ENCODE peak calls at places on chromosomes 12 and 14, in four cellular contexts. One of them, this sample, is unnamed.

GRCh38 chr14:51638071-51638944 is 13.4 kb upstream of the FRMD6 start:
- DNase-seq in AG04450: no peak
- DNase-seq in SK-N-SH: no peak
- DNase-seq in GM20000: no peak
- DNase-seq in this sample: no peak

GRCh38 chr12:73726881-73727280 is 810.8 kb upstream of the ATXN7L3B start:
- DNase-seq in AG04450: no peak
- DNase-seq in GM20000: no peak
- DNase-seq in SK-N-SH: no peak
- DNase-seq in this sample: no peak

GRCh38 chr12:75837700-75838099 is 193.9 kb downstream of the PHLDA1 start:
- DNase-seq in SK-N-SH: peak
- DNase-seq in GM20000: no peak
- DNase-seq in AG04450: no peak
- DNase-seq in this sample: no peak

GRCh38 chr12:92208613-92209121 is 63.0 kb upstream of the BTG1 start:
- DNase-seq in GM20000: peak
- DNase-seq in SK-N-SH: no peak
- DNase-seq in AG04450: no peak
- DNase-seq in this sample: no peak

GRCh38 chr14:60651936-60652673 is 2.8 kb upstream of the SIX1 start:
- DNase-seq in AG04450: no peak
- DNase-seq in GM20000: peak
- DNase-seq in SK-N-SH: peak
- DNase-seq in this sample: no peak

GRCh38 chr12:98578821-98579220 is 14.7 kb upstream of the SLC25A3 start:
- DNase-seq in GM20000: no peak
- DNase-seq in SK-N-SH: no peak
- DNase-seq in AG04450: no peak
- DNase-seq in this sample: no peak

GRCh38 chr12:44546037-44546436 is 330.1 kb downstream of the NELL2 start:
- DNase-seq in SK-N-SH: no peak
- DNase-seq in AG04450: no peak
- DNase-seq in GM20000: no peak
- DNase-seq in this sample: no peak

GRCh38 chr12:619346-619745 is 43.9 kb downstream of the NINJ2 start:
- DNase-seq in AG04450: no peak
- DNase-seq in SK-N-SH: no peak
- DNase-seq in GM20000: no peak
- DNase-seq in this sample: no peak

GRCh38 chr12:121805171-121805687 is 1.4 kb downstream of the SETD1B start:
- DNase-seq in SK-N-SH: peak
- DNase-seq in GM20000: no peak
- DNase-seq in AG04450: no peak
- DNase-seq in this sample: no peak

GRCh38 chr12:27398466-27398865 is 48.1 kb upstream of the SMCO2 start:
- DNase-seq in AG04450: no peak
- DNase-seq in GM20000: no peak
- DNase-seq in SK-N-SH: no peak
- DNase-seq in this sample: no peak

GRCh38 chr12:2211119-2211518 is 158.3 kb downstream of the CACNA1C start:
- DNase-seq in AG04450: no peak
- DNase-seq in GM20000: no peak
- DNase-seq in SK-N-SH: no peak
- DNase-seq in this sample: no peak

GRCh38 chr14:68014771-68015170 is 195.2 kb downstream of the RAD51B start:
- DNase-seq in SK-N-SH: no peak
- DNase-seq in GM20000: no peak
- DNase-seq in AG04450: no peak
- DNase-seq in this sample: no peak

GRCh38 chr12:123712780-123713319 is 697 bp downstream of the ATP6V0A2 start:
- DNase-seq in SK-N-SH: no peak
- DNase-seq in GM20000: no peak
- DNase-seq in AG04450: no peak
- DNase-seq in this sample: no peak

GRCh38 chr14:51823706-51824105 is 36.7 kb upstream of the GNG2 start:
- DNase-seq in AG04450: no peak
- DNase-seq in SK-N-SH: no peak
- DNase-seq in GM20000: no peak
- DNase-seq in this sample: no peak

GRCh38 chr12:73798523-73798922 is 739.1 kb upstream of the ATXN7L3B start:
- DNase-seq in AG04450: no peak
- DNase-seq in SK-N-SH: no peak
- DNase-seq in GM20000: no peak
- DNase-seq in this sample: no peak

GRCh38 chr12:121465921-121466799 is 66.2 kb downstream of the RNF34 start:
- DNase-seq in SK-N-SH: peak
- DNase-seq in AG04450: no peak
- DNase-seq in GM20000: peak
- DNase-seq in this sample: no peak

GRCh38 chr12:32233568-32233967 is 126.9 kb downstream of the BICD1 start:
- DNase-seq in GM20000: no peak
- DNase-seq in SK-N-SH: no peak
- DNase-seq in AG04450: no peak
- DNase-seq in this sample: no peak

GRCh38 chr14:50402965-50403364 is 6.3 kb upstream of the CDKL1 start:
- DNase-seq in GM20000: no peak
- DNase-seq in SK-N-SH: no peak
- DNase-seq in AG04450: no peak
- DNase-seq in this sample: no peak

GRCh38 chr12:119375619-119376018 is 41.1 kb downstream of the CCDC60 start:
- DNase-seq in AG04450: no peak
- DNase-seq in GM20000: no peak
- DNase-seq in SK-N-SH: no peak
- DNase-seq in this sample: no peak

GRCh38 chr12:536751-537150 is 77.0 kb downstream of the B4GALNT3 start:
- DNase-seq in AG04450: no peak
- DNase-seq in GM20000: no peak
- DNase-seq in SK-N-SH: no peak
- DNase-seq in this sample: no peak

GRCh38 chr14:23601845-23602180 is 23.2 kb upstream of the JPH4 start:
- DNase-seq in SK-N-SH: no peak
- DNase-seq in AG04450: no peak
- DNase-seq in GM20000: no peak
- DNase-seq in this sample: no peak

GRCh38 chr14:29529418-29529817 is 398.2 kb downstream of the PRKD1 start:
- DNase-seq in AG04450: no peak
- DNase-seq in SK-N-SH: peak
- DNase-seq in GM20000: no peak
- DNase-seq in this sample: no peak

GRCh38 chr14:52042371-52043037 is 26.4 kb downstream of the NID2 start:
- DNase-seq in GM20000: no peak
- DNase-seq in AG04450: no peak
- DNase-seq in SK-N-SH: no peak
- DNase-seq in this sample: no peak

GRCh38 chr14:67765192-67765834 is 51.1 kb downstream of the ZFYVE26 start:
- DNase-seq in SK-N-SH: no peak
- DNase-seq in GM20000: no peak
- DNase-seq in AG04450: no peak
- DNase-seq in this sample: no peak

GRCh38 chr14:104283197-104284106 is 145.1 kb downstream of the KIF26A start:
- DNase-seq in AG04450: no peak
- DNase-seq in GM20000: no peak
- DNase-seq in SK-N-SH: no peak
- DNase-seq in this sample: peak

GRCh38 chr12:112928978-112929377 is 9.3 kb upstream of the OAS3 start:
- DNase-seq in SK-N-SH: no peak
- DNase-seq in AG04450: no peak
- DNase-seq in GM20000: no peak
- DNase-seq in this sample: no peak

GRCh38 chr14:31968912-31969311 is 108.2 kb upstream of the ARHGAP5 start:
- DNase-seq in SK-N-SH: no peak
- DNase-seq in GM20000: no peak
- DNase-seq in AG04450: no peak
- DNase-seq in this sample: no peak

GRCh38 chr12:28869197-28869596 is 279.9 kb upstream of the FAR2 start:
- DNase-seq in AG04450: peak
- DNase-seq in GM20000: no peak
- DNase-seq in SK-N-SH: peak
- DNase-seq in this sample: no peak

GRCh38 chr14:50099335-50099734 is 17.0 kb downstream of the VCPKMT start:
- DNase-seq in AG04450: no peak
- DNase-seq in SK-N-SH: no peak
- DNase-seq in GM20000: no peak
- DNase-seq in this sample: no peak

GRCh38 chr12:76236640-76237039 is 111.6 kb downstream of the BBS10 start:
- DNase-seq in AG04450: no peak
- DNase-seq in SK-N-SH: no peak
- DNase-seq in GM20000: no peak
- DNase-seq in this sample: no peak

GRCh38 chr14:35402323-35403084 is 2.0 kb downstream of the NFKBIA start:
- DNase-seq in SK-N-SH: no peak
- DNase-seq in AG04450: no peak
- DNase-seq in GM20000: no peak
- DNase-seq in this sample: no peak

GRCh38 chr12:47267571-47267970 is 187.8 kb upstream of the AMIGO2 start:
- DNase-seq in SK-N-SH: no peak
- DNase-seq in AG04450: no peak
- DNase-seq in GM20000: no peak
- DNase-seq in this sample: no peak

GRCh38 chr12:124399622-124400021 is 104.7 kb downstream of the RFLNA start:
- DNase-seq in GM20000: peak
- DNase-seq in AG04450: no peak
- DNase-seq in SK-N-SH: peak
- DNase-seq in this sample: no peak

GRCh38 chr12:25327321-25327720 is 76.6 kb upstream of the KRAS start:
- DNase-seq in SK-N-SH: no peak
- DNase-seq in GM20000: no peak
- DNase-seq in AG04450: no peak
- DNase-seq in this sample: no peak

GRCh38 chr14:71320107-71320733 is 413.0 kb downstream of the PCNX1 start:
- DNase-seq in GM20000: peak
- DNase-seq in SK-N-SH: peak
- DNase-seq in AG04450: peak
- DNase-seq in this sample: peak
- TF ChIP-seq CTCF in GM20000: no peak
- TF ChIP-seq CTCF in SK-N-SH: no peak
- TF ChIP-seq CTCF in AG04450: no peak
- TF ChIP-seq CTCF in this sample: no peak

GRCh38 chr14:72291908-72292688 is 359.9 kb downstream of the RGS6 start:
- DNase-seq in AG04450: peak
- DNase-seq in GM20000: peak
- DNase-seq in SK-N-SH: peak
- DNase-seq in this sample: no peak

GRCh38 chr14:72292689-72293024 is 360.4 kb downstream of the RGS6 start:
- DNase-seq in AG04450: no peak
- DNase-seq in SK-N-SH: no peak
- DNase-seq in GM20000: no peak
- DNase-seq in this sample: no peak
- TF ChIP-seq CTCF in AG04450: no peak
- TF ChIP-seq CTCF in SK-N-SH: no peak
- TF ChIP-seq CTCF in GM20000: no peak
- TF ChIP-seq CTCF in this sample: peak

DNA sequence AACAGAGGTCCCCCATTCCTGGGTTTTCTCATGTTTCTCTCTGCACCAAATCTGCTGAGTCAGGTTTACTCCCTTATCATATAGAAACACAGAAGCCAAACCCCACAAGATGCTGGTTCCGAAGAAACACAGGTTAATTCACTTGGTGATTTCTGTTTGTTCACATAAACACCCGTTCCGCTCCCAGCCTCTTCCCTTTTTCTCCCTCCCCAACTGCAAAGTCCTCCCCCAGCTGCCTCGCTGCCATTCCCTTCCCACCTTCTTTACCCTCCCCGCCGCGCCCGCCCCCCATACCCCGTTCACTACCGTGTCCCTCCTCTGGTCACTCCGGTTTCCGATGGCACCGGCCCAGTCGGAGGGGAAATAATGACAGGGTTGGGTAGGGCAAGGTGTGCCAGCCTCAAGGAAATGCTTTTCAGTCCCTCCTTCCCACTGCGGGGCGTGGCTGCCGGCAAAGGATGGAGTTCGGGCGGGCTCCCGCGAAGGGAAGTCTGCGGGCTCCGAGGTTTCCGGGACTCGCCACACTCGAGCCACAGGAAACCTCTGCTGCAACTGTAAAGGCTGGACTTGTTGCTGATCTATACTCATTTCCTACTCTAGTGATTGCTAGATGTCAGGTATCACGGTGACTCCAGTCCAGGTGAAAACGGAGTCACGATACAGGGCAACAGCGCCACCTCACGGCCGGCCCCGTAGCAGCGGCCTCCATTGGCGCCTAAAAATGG is at the start of gene STYK1:
- DNase-seq in SK-N-SH: peak
- DNase-seq in GM20000: peak
- DNase-seq in AG04450: no peak
- DNase-seq in this sample: no peak
- TF ChIP-seq CTCF in SK-N-SH: peak
- TF ChIP-seq CTCF in GM20000: peak
- TF ChIP-seq CTCF in AG04450: peak
- TF ChIP-seq CTCF in this sample: peak

GRCh38 chr12:50613463-50613862 is 108.7 kb downstream of the DIP2B start:
- DNase-seq in AG04450: no peak
- DNase-seq in GM20000: no peak
- DNase-seq in SK-N-SH: no peak
- DNase-seq in this sample: no peak
- TF ChIP-seq CTCF in AG04450: no peak
- TF ChIP-seq CTCF in GM20000: no peak
- TF ChIP-seq CTCF in SK-N-SH: no peak
- TF ChIP-seq CTCF in this sample: no peak

GRCh38 chr12:59076611-59077010 is 156.3 kb upstream of the LRIG3 start:
- DNase-seq in SK-N-SH: no peak
- DNase-seq in AG04450: no peak
- DNase-seq in GM20000: no peak
- DNase-seq in this sample: no peak
- TF ChIP-seq CTCF in SK-N-SH: no peak
- TF ChIP-seq CTCF in AG04450: no peak
- TF ChIP-seq CTCF in GM20000: no peak
- TF ChIP-seq CTCF in this sample: no peak

This sample was measured in chondrocyte.